ENCODE peak calls at places on chromosomes 4 and X, in eight cellular contexts. Q is cardiac muscle cell; J is thyroid gland; D is right atrium auricular region; P is kidney; O is aorta; R is esophagus squamous epithelium; F is effector memory CD4-positive, alpha-beta T cell. V is an unnamed sample.

GRCh38 chrX:129741880-129742758 is 3.3 kb downstream of the XPNPEP2 start:
- DNase-seq in Q (peak), J (no peak), D (no peak), P (no peak), O (no peak), R (no peak), F (no peak), V (no peak)

GRCh38 chr4:188435381-188435780 is 296.1 kb downstream of the TRIML1 start:
- DNase-seq in Q (no peak), J (no peak), D (no peak), P (no peak), O (no peak), R (no peak), F (no peak), V (no peak)

GRCh38 chrX:100976211-100976610 is 6.7 kb downstream of the ARL13A start:
- DNase-seq in Q (no peak), J (no peak), D (no peak), P (no peak), O (no peak), R (no peak), F (no peak), V (no peak)

GRCh38 chr4:1379801-1380331 is 26.4 kb downstream of the NKX1-1 start:
- DNase-seq in Q (no peak), J (no peak), D (no peak), P (peak), O (peak), R (no peak), F (no peak), V (no peak)

GRCh38 chr4:102867278-102868152 is 1.3 kb upstream of the CISD2 start:
- DNase-seq in Q (no peak), J (no peak), D (no peak), P (no peak), O (no peak), R (no peak), F (no peak), V (no peak)

GRCh38 chr4:72430050-72430449 is 139.0 kb downstream of the ADAMTS3 start:
- DNase-seq in Q (no peak), J (peak), D (no peak), P (no peak), O (no peak), R (no peak), F (no peak), V (no peak)

GRCh38 chr4:110119347-110119746 is 79.1 kb downstream of the ELOVL6 start:
- DNase-seq in Q (peak), J (no peak), D (no peak), P (no peak), O (no peak), R (no peak), F (no peak), V (peak)

GRCh38 chrX:24268786-24269185 is 45.1 kb downstream of the SUPT20HL2 start:
- DNase-seq in Q (no peak), J (no peak), D (no peak), P (no peak), O (no peak), R (no peak), F (no peak), V (no peak)

GRCh38 chr4:184831153-184831552 is 5.4 kb upstream of the ACSL1 start:
- DNase-seq in Q (no peak), J (no peak), D (no peak), P (no peak), O (no peak), R (no peak), F (no peak), V (no peak)

GRCh38 chr4:164304240-164304639 is 449.7 kb upstream of the SMIM31 start:
- DNase-seq in Q (no peak), J (no peak), D (no peak), P (no peak), O (no peak), R (no peak), F (no peak), V (no peak)

GRCh38 chr4:25446611-25447010 is 69.5 kb downstream of the ANAPC4 start:
- DNase-seq in Q (no peak), J (peak), D (no peak), P (no peak), O (no peak), R (no peak), F (no peak), V (no peak)

GRCh38 chr4:169226565-169226964 is 44.2 kb downstream of the SH3RF1 start:
- DNase-seq in Q (no peak), J (no peak), D (no peak), P (no peak), O (no peak), R (no peak), F (no peak), V (no peak)

GRCh38 chr4:6331018-6331417 is 61.4 kb downstream of the WFS1 start:
- DNase-seq in Q (no peak), J (no peak), D (no peak), P (no peak), O (no peak), R (no peak), F (no peak), V (no peak)

GRCh38 chrX:56793112-56793430 is 64.0 kb downstream of the NBDY start:
- DNase-seq in Q (no peak), J (no peak), D (peak), P (no peak), O (no peak), R (no peak), F (no peak), V (no peak)

GRCh38 chr4:5206391-5206790 is 155.1 kb downstream of the STK32B start:
- DNase-seq in Q (no peak), J (no peak), D (no peak), P (no peak), O (no peak), R (no peak), F (no peak), V (no peak)

GRCh38 chrX:9885150-9885549 is 82.0 kb upstream of the CLDN34 start:
- DNase-seq in Q (peak), J (peak), D (no peak), P (no peak), O (peak), R (no peak), F (no peak), V (peak)

GRCh38 chrX:153926863-153927685 is 1.0 kb upstream of the ARHGAP4 start:
- DNase-seq in Q (no peak), J (no peak), D (no peak), P (peak), O (peak), R (peak), F (peak), V (peak)

GRCh38 chrX:20056704-20057103 is 60.0 kb downstream of the MAP7D2 start:
- DNase-seq in Q (no peak), J (no peak), D (no peak), P (no peak), O (no peak), R (no peak), F (no peak), V (no peak)

GRCh38 chrX:19953145-19953544 is 37.7 kb downstream of the BCLAF3 start:
- DNase-seq in Q (no peak), J (no peak), D (no peak), P (no peak), O (no peak), R (no peak), F (no peak), V (no peak)

GRCh38 chr4:154329939-154330338 is 161.7 kb downstream of the DCHS2 start:
- DNase-seq in Q (no peak), J (no peak), D (peak), P (no peak), O (peak), R (no peak), F (no peak), V (no peak)

GRCh38 chr4:74878323-74878722 is 54.6 kb upstream of the PARM1 start:
- DNase-seq in Q (peak), J (no peak), D (no peak), P (no peak), O (no peak), R (no peak), F (no peak), V (no peak)

GRCh38 chrX:23497919-23498318 is 163.3 kb downstream of the PTCHD1 start:
- DNase-seq in Q (no peak), J (no peak), D (no peak), P (no peak), O (no peak), R (no peak), F (no peak), V (no peak)

GRCh38 chr4:120723986-120724385 is 198.5 kb downstream of the PRDM5 start:
- DNase-seq in Q (no peak), J (no peak), D (no peak), P (no peak), O (no peak), R (no peak), F (no peak), V (no peak)

GRCh38 chr4:71870456-71870855 is 86.6 kb upstream of the GC start:
- DNase-seq in Q (no peak), J (no peak), D (no peak), P (no peak), O (no peak), R (no peak), F (no peak), V (no peak)

GRCh38 chrX:130228871-130229270 is 39.8 kb downstream of the ZNF280C start:
- DNase-seq in Q (no peak), J (no peak), D (no peak), P (no peak), O (no peak), R (no peak), F (no peak), V (no peak)

GRCh38 chrX:46849933-46850332 is 13.1 kb downstream of the RP2 start:
- DNase-seq in Q (no peak), J (no peak), D (no peak), P (no peak), O (no peak), R (no peak), F (no peak), V (no peak)

GRCh38 chr4:60562353-60562752 is 637.8 kb upstream of the ADGRL3 start:
- DNase-seq in Q (no peak), J (no peak), D (no peak), P (no peak), O (no peak), R (no peak), F (no peak), V (no peak)

GRCh38 chr4:8278009-8278395 is 8.4 kb downstream of the HTRA3 start:
- DNase-seq in Q (no peak), J (no peak), D (no peak), P (peak), O (peak), R (no peak), F (no peak), V (no peak)

GRCh38 chr4:113584407-113585150 is 177.0 kb downstream of the CAMK2D start:
- DNase-seq in Q (peak), J (no peak), D (no peak), P (no peak), O (no peak), R (no peak), F (no peak), V (no peak)

GRCh38 chrX:32170481-32170880 is 1040.9 kb downstream of the DMD start:
- DNase-seq in Q (no peak), J (no peak), D (no peak), P (no peak), O (no peak), R (no peak), F (no peak), V (no peak)

GRCh38 chr4:174284181-174284886 is 623 bp downstream of the CEP44 start:
- DNase-seq in Q (peak), J (no peak), D (no peak), P (no peak), O (no peak), R (no peak), F (no peak), V (no peak)

GRCh38 chr4:2356123-2357069 is 62.0 kb downstream of the ZFYVE28 start:
- DNase-seq in Q (no peak), J (no peak), D (no peak), P (peak), O (no peak), R (no peak), F (no peak), V (no peak)

GRCh38 chrX:124289443-124289842 is 43.0 kb upstream of the TEX13D start:
- DNase-seq in Q (no peak), J (no peak), D (no peak), P (no peak), O (no peak), R (no peak), F (no peak), V (no peak)

GRCh38 chr4:40721730-40722171 is 28.0 kb upstream of the NSUN7 start:
- DNase-seq in Q (no peak), J (no peak), D (no peak), P (no peak), O (no peak), R (no peak), F (no peak), V (no peak)
- H3K27ac ChIP-seq in Q (no peak), J (no peak), D (no peak), P (no peak), O (no peak), R (peak), F (no peak), V (no peak)

GRCh38 chr4:55611358-55612059 is 19.5 kb upstream of the PDCL2 start:
- DNase-seq in Q (no peak), J (no peak), D (no peak), P (no peak), O (no peak), R (no peak), F (no peak), V (no peak)
- H3K27ac ChIP-seq in Q (no peak), J (no peak), D (no peak), P (no peak), O (no peak), R (peak), F (no peak), V (no peak)

DNA sequence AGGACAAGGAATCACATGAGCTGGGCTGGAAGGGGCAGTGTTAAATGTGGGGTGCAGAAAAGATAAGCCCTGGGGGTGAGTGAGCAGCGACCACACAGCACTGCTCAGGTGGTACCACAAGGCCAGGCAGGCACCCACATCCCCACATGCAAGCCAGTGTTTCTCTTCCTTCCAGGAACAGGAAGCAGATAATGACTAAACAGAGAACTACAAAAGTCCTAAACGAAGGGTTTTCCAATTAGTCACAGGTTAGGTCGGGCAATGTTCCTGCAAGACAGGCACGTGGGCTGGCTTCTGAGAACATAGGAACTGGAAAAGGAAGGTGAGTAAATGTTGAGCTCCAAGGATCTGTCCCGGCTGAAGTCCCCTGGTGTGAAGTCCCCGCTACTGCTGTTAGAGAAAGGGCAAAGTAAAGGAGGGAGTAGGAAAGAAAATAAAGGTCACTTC is 19.5 kb downstream of the RELL1 start:
- DNase-seq in Q (no peak), J (peak), D (no peak), P (peak), O (peak), R (no peak), F (no peak), V (no peak)
- H3K27ac ChIP-seq in Q (no peak), J (peak), D (peak), P (peak), O (no peak), R (peak), F (no peak), V (no peak)

GRCh38 chrX:110410598-110410997 is 52.0 kb downstream of the RTL9 start:
- DNase-seq in Q (no peak), J (no peak), D (no peak), P (no peak), O (no peak), R (no peak), F (no peak), V (no peak)
- H3K27ac ChIP-seq in Q (peak), J (no peak), D (no peak), P (no peak), O (no peak), R (no peak), F (no peak), V (no peak)

GRCh38 chr4:13986533-13986932 is 359.0 kb upstream of the BOD1L1 start:
- DNase-seq in Q (no peak), J (no peak), D (no peak), P (no peak), O (no peak), R (no peak), F (no peak), V (no peak)

GRCh38 chr4:13985824-13986223 is 358.3 kb upstream of the BOD1L1 start:
- DNase-seq in Q (no peak), J (no peak), D (no peak), P (no peak), O (no peak), R (no peak), F (no peak), V (no peak)

GRCh38 chr4:13982008-13982407 is 354.5 kb upstream of the BOD1L1 start:
- DNase-seq in Q (no peak), J (no peak), D (no peak), P (no peak), O (no peak), R (no peak), F (no peak), V (no peak)

GRCh38 chr4:13983189-13983790 is 355.8 kb upstream of the BOD1L1 start:
- DNase-seq in Q (no peak), J (no peak), D (no peak), P (no peak), O (no peak), R (no peak), F (no peak), V (no peak)

GRCh38 chr4:13984996-13985780 is 357.7 kb upstream of the BOD1L1 start:
- DNase-seq in Q (no peak), J (no peak), D (no peak), P (no peak), O (no peak), R (no peak), F (no peak), V (no peak)
- H3K27ac ChIP-seq in Q (no peak), J (no peak), D (no peak), P (peak), O (no peak), R (no peak), F (no peak), V (no peak)